ENCODE peak calls at places on chromosome 20, in ten cellular contexts. U is Calu3, O is AG10803, L is lower lobe of right lung, P is fibroblast of the aortic adventitia, K is gastrocnemius medialis, Z is IMR-90, V is AG09309, N is heart right ventricle, H is fibroblast of lung. E is an unnamed sample.

GRCh38 chr20:22575087-22575721 is 9.2 kb downstream of the FOXA2 start:
- DNase-seq in Z (no peak), H (no peak), L (no peak), V (no peak), K (no peak), U (no peak), P (no peak), N (no peak), O (peak; percentile 3), E (no peak)

GRCh38 chr20:40741507-40742106 is 52.6 kb upstream of the MAFB start:
- DNase-seq in P (peak; percentile 44), V (no peak), H (peak; percentile 16), N (peak; percentile 27), Z (peak; percentile 34), K (no peak), O (peak; percentile 45), U (peak; percentile 73), L (no peak), E (peak; percentile 4)

GRCh38 chr20:19928379-19929360 is 88.5 kb upstream of the NAA20 start:
- DNase-seq in P (no peak), H (no peak), V (no peak), Z (no peak), K (no peak), O (peak; percentile 23), N (no peak), L (peak; percentile 83), U (no peak), E (no peak)

GRCh38 chr20:7843613-7844012 is 96.6 kb downstream of the HAO1 start:
- DNase-seq in N (no peak), V (peak; percentile 20), O (peak; percentile 73), L (no peak), P (peak; percentile 88), U (no peak), H (peak; percentile 25), K (peak; percentile 48), Z (peak; percentile 34), E (no peak)

GRCh38 chr20:58700823-58701222 is 8.2 kb downstream of the NPEPL1 start:
- DNase-seq in K (no peak), V (no peak), H (no peak), U (no peak), P (no peak), N (no peak), O (no peak), L (no peak), Z (no peak), E (no peak)

GRCh38 chr20:39210331-39211074 is 248.4 kb downstream of the DHX35 start:
- DNase-seq in Z (no peak), N (no peak), H (no peak), V (no peak), P (no peak), K (no peak), O (no peak), U (no peak), L (no peak), E (no peak)

GRCh38 chr20:63553933-63554290 is at the start of gene FNDC11:
- DNase-seq in P (no peak), K (no peak), L (peak; percentile 69), Z (no peak), V (no peak), U (no peak), H (no peak), N (peak; percentile 42), O (peak; percentile 10), E (peak; percentile 55)

GRCh38 chr20:64226686-64227576 is 28.6 kb upstream of the PCMTD2 start:
- DNase-seq in N (no peak), V (no peak), O (no peak), L (peak; percentile 41), H (no peak), U (no peak), K (no peak), Z (no peak), P (no peak), E (no peak)

GRCh38 chr20:46027245-46027853 is 1.7 kb upstream of the SLC12A5 start:
- DNase-seq in N (peak; percentile 30), H (peak; percentile 56), V (peak; percentile 16), L (no peak), P (peak; percentile 72), U (peak; percentile 73), O (peak; percentile 47), K (no peak), Z (peak; percentile 61), E (peak; percentile 54)

GRCh38 chr20:472137-472846 is 10.0 kb upstream of the TBC1D20 start:
- DNase-seq in N (no peak), K (no peak), O (no peak), U (no peak), L (no peak), V (no peak), P (no peak), H (no peak), Z (no peak), E (no peak)

GRCh38 chr20:64233725-64234124 is 21.8 kb upstream of the PCMTD2 start:
- DNase-seq in P (no peak), N (peak; percentile 83), H (no peak), K (peak; percentile 73), U (no peak), O (no peak), Z (no peak), L (peak; percentile 47), V (no peak), E (no peak)

GRCh38 chr20:63091901-63092659 is 85.3 kb upstream of the BHLHE23 start:
- DNase-seq in O (no peak), V (no peak), K (peak; percentile 2), H (no peak), L (peak; percentile 38), P (no peak), U (no peak), Z (no peak), N (no peak), E (no peak)

GRCh38 chr20:46035713-46036112 is 6.7 kb downstream of the SLC12A5 start:
- DNase-seq in H (no peak), K (no peak), L (no peak), Z (no peak), O (no peak), U (no peak), P (no peak), V (no peak), N (no peak), E (no peak)

DNA sequence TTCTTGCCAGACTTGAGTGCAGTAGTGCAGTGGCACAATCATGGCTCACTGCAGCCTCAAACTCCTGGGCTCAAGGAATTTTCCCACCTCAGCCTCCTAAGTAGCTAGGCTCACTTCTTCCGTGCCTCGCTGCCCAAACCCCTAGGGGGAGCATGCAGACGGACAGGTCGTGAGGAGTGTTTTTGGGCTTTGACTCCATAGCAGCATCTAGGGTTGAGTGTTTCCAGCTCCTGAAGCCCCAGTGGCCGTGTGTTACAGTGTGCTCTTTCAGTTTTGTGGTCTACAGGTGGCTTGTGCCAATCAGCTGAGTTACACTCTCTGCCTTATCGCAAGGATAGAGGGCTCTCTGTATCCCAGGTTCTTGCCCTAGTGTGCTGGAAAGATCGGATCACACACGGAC is 33.4 kb downstream of the NCOA3 start:
- DNase-seq in U (no peak), K (no peak), V (no peak), O (no peak), N (no peak), Z (no peak), L (no peak), P (no peak), H (no peak), E (no peak)
- TF ChIP-seq CTCF in U (no peak), K (no peak), V (peak; percentile 8), O (no peak), N (no peak), Z (no peak), L (no peak), P (no peak), H (no peak), E (peak; percentile 25)

DNA sequence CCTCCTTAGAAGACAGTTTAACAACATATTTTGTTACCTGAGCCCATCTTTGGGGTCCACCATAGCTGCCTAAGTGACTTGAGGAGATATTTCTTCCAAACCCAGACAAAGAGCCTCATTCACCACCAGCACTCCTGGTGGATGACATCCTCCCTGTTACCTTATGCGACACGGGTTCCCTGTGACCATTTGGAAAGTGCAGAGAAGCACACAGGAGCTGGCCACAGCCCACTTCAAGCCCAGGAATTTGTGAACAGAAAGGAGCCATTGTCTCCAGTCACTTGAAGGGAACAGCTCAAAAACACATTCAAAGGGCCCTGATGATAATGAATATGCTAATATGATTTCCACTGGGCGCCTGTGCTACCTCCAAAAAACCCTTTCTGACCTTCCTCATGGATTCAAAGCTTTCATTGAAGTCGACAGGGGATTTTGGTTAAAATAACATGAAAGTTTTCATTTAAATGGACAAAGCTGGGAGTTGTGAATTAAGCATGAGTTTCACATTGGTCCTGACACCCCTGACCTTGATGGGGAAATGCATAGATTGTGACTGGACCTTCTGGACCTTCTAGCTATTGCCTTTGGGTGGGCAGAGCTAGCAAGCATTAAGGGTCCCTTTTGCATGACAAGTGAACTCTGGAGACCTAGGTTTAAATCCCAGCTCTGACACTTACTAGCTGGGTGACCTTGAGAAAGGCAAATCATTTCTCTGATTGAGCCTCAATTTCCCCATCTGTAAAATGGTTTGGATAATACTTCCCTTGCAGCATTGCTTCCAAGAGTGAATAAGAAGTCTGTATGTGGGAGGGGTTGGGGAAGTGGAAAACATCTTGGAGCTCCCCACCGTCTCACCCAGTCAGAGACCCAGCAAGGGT is 83.3 kb upstream of the SIRPA start:
- DNase-seq in L (no peak), Z (peak; percentile 41), V (no peak), P (no peak), K (no peak), H (peak; percentile 51), N (no peak), U (peak; percentile 47), O (peak; percentile 42), E (no peak)
- TF ChIP-seq CTCF in L (no peak), Z (no peak), V (no peak), P (no peak), K (no peak), H (no peak), N (no peak), U (no peak), O (peak; percentile 14), E (no peak)

GRCh38 chr20:2751347-2751867 is 49.0 kb downstream of the CPXM1 start:
- DNase-seq in V (no peak), O (no peak), L (no peak), N (no peak), P (no peak), Z (no peak), U (no peak), H (no peak), K (no peak), E (no peak)
- TF ChIP-seq CTCF in V (no peak), O (no peak), L (no peak), N (no peak), P (no peak), Z (no peak), U (no peak), H (no peak), K (no peak), E (no peak)

DNA sequence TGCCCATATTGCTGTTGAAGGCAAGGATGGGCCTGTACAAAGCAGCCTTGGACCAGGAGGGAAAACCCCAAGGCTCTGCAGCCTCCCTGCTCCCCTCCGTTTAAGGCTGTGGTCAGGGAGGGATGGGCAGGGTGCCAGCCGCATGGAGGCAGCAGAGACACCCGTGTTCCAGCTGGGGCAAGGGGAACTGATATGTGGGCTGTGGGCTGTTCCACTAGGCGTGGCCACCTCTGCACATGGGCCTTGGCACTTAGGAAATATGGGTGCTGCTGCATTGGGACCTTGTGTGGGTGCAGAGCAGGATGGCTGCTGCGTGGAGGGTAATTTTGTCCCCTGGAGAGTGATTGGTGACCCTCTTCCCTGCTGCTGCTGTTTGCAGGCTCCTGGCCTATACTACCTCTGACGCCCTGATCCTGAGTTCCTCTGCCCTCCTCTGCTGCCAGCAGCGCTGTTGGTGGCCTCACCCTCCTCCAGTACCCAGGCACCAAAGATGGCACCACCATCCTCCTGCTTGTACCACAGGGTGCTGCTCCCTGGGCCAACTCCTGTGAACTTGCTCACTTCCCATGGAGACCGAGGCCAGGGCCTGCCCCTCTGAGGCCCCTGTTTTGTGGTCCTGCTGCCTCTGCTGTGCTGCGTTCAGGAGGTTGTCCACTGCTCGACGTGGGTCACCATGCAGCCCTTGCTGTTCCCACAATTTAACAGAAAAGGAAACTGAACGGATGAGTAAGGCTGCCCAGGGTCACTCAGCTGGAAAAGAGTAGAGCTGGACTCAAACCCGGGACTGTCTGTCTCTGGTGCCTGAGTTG is 35.3 kb downstream of the PANK2 start:
- DNase-seq in H (no peak), O (no peak), V (no peak), U (no peak), L (peak; percentile 82), N (no peak), Z (no peak), P (no peak), K (no peak), E (no peak)
- TF ChIP-seq CTCF in H (no peak), O (no peak), V (no peak), U (no peak), L (no peak), N (peak; percentile 13), Z (no peak), P (no peak), K (no peak), E (no peak)

E was measured in neural crest cell.